ENCODE peak calls at places on chromosome 17, in eight cellular contexts. M is breast epithelium, G is neural progenitor cell, D is GM12865, Q is OCI-LY7, U is fibroblast of lung, O is fibroblast of mammary gland, R is endodermal cell. I is an unnamed sample.

GRCh38 chr17:18925187-18925586 is 26.8 kb upstream of the SLC5A10 start:
- DNase-seq in Q (peak), M (no peak), U (no peak), R (no peak), O (no peak), G (no peak), D (peak), I (no peak)

GRCh38 chr17:75228305-75228704 is 22.8 kb downstream of the NUP85 start:
- DNase-seq in O (no peak), Q (no peak), D (no peak), G (no peak), U (no peak), R (no peak), M (no peak), I (peak)

GRCh38 chr17:6789146-6789545 is 13.1 kb downstream of the FBXO39 start:
- DNase-seq in M (no peak), Q (no peak), U (no peak), R (no peak), G (no peak), O (no peak), D (no peak), I (no peak)

GRCh38 chr17:75654176-75654575 is 12.8 kb downstream of the RECQL5 start:
- DNase-seq in R (no peak), U (peak), M (peak), O (peak), Q (no peak), G (no peak), D (no peak), I (peak)

GRCh38 chr17:77433385-77434135 is 292.8 kb downstream of the SEC14L1 start:
- DNase-seq in U (peak), Q (peak), R (no peak), M (no peak), O (peak), D (peak), G (no peak), I (peak)

GRCh38 chr17:64115871-64116534 is 13.9 kb downstream of the ERN1 start:
- DNase-seq in D (no peak), G (no peak), M (no peak), Q (no peak), U (peak), O (peak), R (peak), I (peak)

GRCh38 chr17:50514936-50515702 is 6.9 kb downstream of the MYCBPAP start:
- DNase-seq in R (peak), G (peak), O (peak), U (no peak), Q (no peak), M (no peak), D (no peak), I (peak)

GRCh38 chr17:42275527-42276358 is 448 bp downstream of the STAT5B start:
- DNase-seq in R (peak), G (peak), O (no peak), M (no peak), U (peak), Q (peak), D (peak), I (peak)

GRCh38 chr17:83050651-83051422 is 28.6 kb upstream of the METRNL start:
- DNase-seq in O (no peak), Q (no peak), M (peak), G (no peak), D (no peak), U (no peak), R (peak), I (no peak)

DNA sequence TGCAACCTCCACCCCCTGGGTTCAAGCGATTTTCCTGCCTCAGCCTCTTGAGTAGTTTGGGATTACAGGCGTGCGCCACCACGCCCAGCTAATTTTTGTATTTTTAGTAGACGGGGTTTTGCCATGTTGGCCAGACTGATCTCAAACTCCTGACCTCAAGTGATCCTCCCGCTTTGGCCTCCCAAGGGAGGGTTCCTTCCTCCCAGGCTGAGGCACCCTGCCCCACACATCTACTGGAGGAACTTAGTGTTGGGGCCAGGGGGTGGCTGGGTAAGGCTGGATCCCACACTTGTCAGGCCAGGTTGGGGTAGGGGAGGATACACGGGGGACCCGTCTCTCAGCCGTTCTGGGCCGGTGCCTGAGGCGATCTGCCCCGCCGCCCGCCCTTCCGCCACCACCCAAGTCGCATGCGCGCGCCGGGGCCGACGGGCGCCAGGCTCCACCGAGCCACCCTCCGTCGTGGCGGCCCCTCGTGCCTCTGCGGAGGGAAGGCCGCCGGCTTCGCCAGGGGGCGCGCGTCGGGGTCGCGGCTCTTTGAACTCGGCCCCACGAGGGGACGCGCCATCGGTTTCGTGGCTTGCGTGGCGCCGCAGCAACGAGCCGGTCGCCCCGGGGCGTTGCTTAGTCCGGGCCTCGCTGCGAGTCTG is 15.9 kb downstream of the GRB7 start:
- DNase-seq in Q (peak), D (peak), R (peak), G (peak), M (no peak), U (no peak), O (peak), I (peak)
- TF ChIP-seq CTCF in Q (no peak), D (peak), R (no peak), G (no peak), M (no peak), U (no peak), O (no peak), I (no peak)

GRCh38 chr17:36937001-36937960 is at the start of gene LHX1:
- DNase-seq in G (peak), O (no peak), R (peak), Q (no peak), U (no peak), M (no peak), D (no peak), I (no peak)
- H3K4me3 ChIP-seq in G (peak), O (no peak), R (peak), Q (no peak), U (no peak), M (peak), D (peak), I (no peak)

DNA sequence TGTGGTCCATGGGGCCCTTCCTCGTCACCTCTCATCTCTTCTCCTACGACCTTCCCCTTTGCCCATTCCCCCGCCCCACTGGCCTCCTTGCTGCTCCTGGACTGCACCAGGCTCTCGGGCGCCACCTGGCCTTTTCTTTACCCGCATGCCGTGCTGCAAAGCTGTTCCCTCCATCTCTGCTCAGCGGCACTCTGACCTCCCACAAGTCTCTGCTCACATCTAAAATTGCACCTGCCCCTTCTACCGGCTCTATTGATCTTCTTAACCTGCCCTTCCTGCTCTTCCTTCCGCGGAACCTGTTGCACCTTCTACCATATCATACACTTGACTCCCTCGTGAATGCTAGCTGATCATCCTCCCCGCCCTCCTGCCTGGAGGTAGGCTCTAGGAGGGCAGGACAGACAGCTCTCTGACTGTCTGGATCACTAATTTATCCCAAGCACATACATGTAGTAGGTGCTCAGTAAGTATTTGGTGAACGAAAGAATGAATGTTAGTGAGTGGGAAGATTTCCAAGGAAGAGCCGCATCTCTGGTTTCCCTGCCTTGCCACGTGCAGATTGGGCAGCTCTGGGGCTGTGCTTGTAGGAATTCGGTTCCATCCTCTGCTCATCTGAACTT is 17.3 kb downstream of the DNAH17 start:
- DNase-seq in G (no peak), U (no peak), Q (peak), M (no peak), R (peak), O (no peak), D (no peak), I (no peak)
- TF ChIP-seq CTCF in G (peak), U (no peak), Q (peak), M (no peak), R (peak), O (no peak), D (no peak), I (no peak)

GRCh38 chr17:57636274-57636673 is 108.8 kb downstream of the CCDC182 start:
- DNase-seq in M (no peak), O (no peak), D (no peak), U (no peak), R (no peak), G (no peak), Q (peak), I (no peak)

GRCh38 chr17:57638284-57638683 is 106.8 kb downstream of the CCDC182 start:
- DNase-seq in D (no peak), G (no peak), M (no peak), R (no peak), O (no peak), Q (no peak), U (no peak), I (no peak)

GRCh38 chr17:57634713-57635465 is 110.2 kb downstream of the CCDC182 start:
- DNase-seq in U (peak), R (no peak), D (no peak), G (no peak), Q (no peak), O (peak), M (no peak), I (no peak)

GRCh38 chr17:57637668-57638010 is 107.5 kb downstream of the CCDC182 start:
- DNase-seq in R (no peak), G (no peak), U (no peak), D (no peak), M (no peak), Q (no peak), O (no peak), I (no peak)

GRCh38 chr17:57636985-57637667 is 108.0 kb downstream of the CCDC182 start:
- DNase-seq in U (peak), M (no peak), G (no peak), Q (peak), D (peak), R (no peak), O (no peak), I (no peak)
- H3K4me3 ChIP-seq in U (no peak), M (no peak), G (no peak), Q (peak), D (no peak), R (no peak), O (no peak), I (no peak)

GRCh38 chr17:71287246-71287828 is 833.5 kb upstream of the SOX9 start:
- DNase-seq in U (no peak), G (no peak), M (no peak), Q (no peak), D (no peak), O (no peak), R (peak), I (no peak)
- TF ChIP-seq CTCF in U (no peak), G (no peak), M (no peak), Q (no peak), D (no peak), O (no peak), R (no peak), I (no peak)

GRCh38 chr17:45277216-45277849 is 15.4 kb upstream of the SPATA32 start:
- DNase-seq in R (peak), Q (peak), G (peak), M (peak), U (peak), O (peak), D (peak), I (peak)
- H3K4me3 ChIP-seq in R (no peak), Q (no peak), G (no peak), M (no peak), U (no peak), O (no peak), D (no peak), I (no peak)

I was measured in fibroblast of villous mesenchyme.